ENCODE peak calls at places on chromosomes 3 and 15, in seven cellular contexts. E, J, T, O, S, Z and Q are unnamed samples.

GRCh38 chr15:70098461-70099166 is 897 bp upstream of the TLE3 start:
- DNase-seq in O (peak; percentile 86), T (peak; percentile 53), J (no peak), E (no peak), Z (no peak), S (no peak), Q (peak; percentile 15)

GRCh38 chr3:124780356-124780755 is 50.1 kb downstream of the UMPS start:
- DNase-seq in Z (no peak), S (no peak), E (no peak), O (peak; percentile 86), T (no peak), J (peak; percentile 87), Q (no peak)

GRCh38 chr3:83218383-83219200 is 1457.1 kb upstream of the GBE1 start:
- DNase-seq in O (peak; percentile 72), J (no peak), S (no peak), T (no peak), Z (no peak), E (no peak), Q (no peak)

GRCh38 chr15:88920186-88920891 is 7.2 kb upstream of the MFGE8 start:
- DNase-seq in O (no peak), S (no peak), J (no peak), E (no peak), T (no peak), Z (no peak), Q (no peak)

GRCh38 chr3:4495294-4496110 is 2.4 kb downstream of the ITPR1 start:
- DNase-seq in S (no peak), O (no peak), E (no peak), T (no peak), J (no peak), Z (no peak), Q (no peak)

GRCh38 chr3:70985572-70985971 is 598.0 kb downstream of the FOXP1 start:
- DNase-seq in T (no peak), O (no peak), S (no peak), Z (no peak), E (no peak), J (no peak), Q (no peak)

GRCh38 chr3:187136936-187137335 is 2.4 kb downstream of the RPL39L start:
- DNase-seq in Z (no peak), E (no peak), O (no peak), T (no peak), S (no peak), J (no peak), Q (no peak)

GRCh38 chr3:187025254-187025655 is 94.9 kb downstream of the ST6GAL1 start:
- DNase-seq in J (no peak), Z (peak; percentile 57), O (no peak), T (no peak), S (no peak), E (no peak), Q (peak; percentile 34)

GRCh38 chr15:26294062-26294689 is 431.0 kb upstream of the ATP10A start:
- DNase-seq in T (no peak), S (no peak), O (no peak), Z (no peak), E (no peak), J (peak; percentile 37), Q (no peak)

GRCh38 chr3:52061116-52061910 is 4.9 kb upstream of the DUSP7 start:
- DNase-seq in O (no peak), E (no peak), S (no peak), T (no peak), J (no peak), Z (no peak), Q (no peak)

GRCh38 chr15:60426870-60427528 is 29.2 kb upstream of the ANXA2 start:
- DNase-seq in E (no peak), S (no peak), Z (no peak), T (no peak), O (no peak), J (no peak), Q (no peak)

GRCh38 chr3:179308006-179308405 is 14.8 kb upstream of the ZNF639 start:
- DNase-seq in T (no peak), E (no peak), S (no peak), J (no peak), O (no peak), Z (no peak), Q (no peak)

GRCh38 chr3:16842710-16843270 is 42.0 kb upstream of the PLCL2 start:
- DNase-seq in E (no peak), T (no peak), J (no peak), S (no peak), Z (no peak), O (no peak), Q (no peak)

GRCh38 chr3:156102267-156102912 is 18.0 kb upstream of the KCNAB1 start:
- DNase-seq in J (no peak), O (no peak), Z (no peak), E (no peak), T (no peak), S (no peak), Q (no peak)

GRCh38 chr15:80533934-80534333 is 129.8 kb downstream of the ARNT2 start:
- DNase-seq in T (no peak), J (no peak), O (no peak), S (no peak), Z (no peak), E (no peak), Q (no peak)

GRCh38 chr3:108602249-108602934 is 12.9 kb downstream of the DZIP3 start:
- DNase-seq in T (peak; percentile 57), S (no peak), Z (peak; percentile 12), E (no peak), O (no peak), J (peak; percentile 5), Q (no peak)

GRCh38 chr3:81663114-81663513 is 98.3 kb downstream of the GBE1 start:
- DNase-seq in T (no peak), E (no peak), O (no peak), J (no peak), Z (no peak), S (no peak), Q (no peak)

GRCh38 chr15:77870195-77871065 is 207.1 kb downstream of the TBC1D2B start:
- DNase-seq in T (no peak), J (peak; percentile 69), E (peak; percentile 43), Z (no peak), O (peak; percentile 81), S (peak; percentile 5), Q (no peak)

GRCh38 chr3:61975199-61975598 is 398.2 kb downstream of the FEZF2 start:
- DNase-seq in S (no peak), J (no peak), T (no peak), O (no peak), Z (no peak), E (no peak), Q (no peak)

GRCh38 chr3:78076379-78076778 is 1036.5 kb downstream of the ROBO2 start:
- DNase-seq in O (no peak), J (no peak), T (no peak), S (no peak), E (no peak), Z (no peak), Q (no peak)

GRCh38 chr3:39506863-39507262 is 39.4 kb downstream of the MOBP start:
- DNase-seq in S (no peak), T (no peak), O (no peak), E (no peak), J (no peak), Z (no peak), Q (no peak)

GRCh38 chr3:187748050-187748481 is 2.8 kb upstream of the BCL6 start:
- DNase-seq in J (peak; percentile 92), Z (peak; percentile 91), S (peak; percentile 68), E (peak; percentile 58), O (peak; percentile 96), T (peak; percentile 89), Q (peak; percentile 83)

GRCh38 chr15:79431636-79432344 is at the start of gene MINAR1:
- DNase-seq in O (no peak), S (no peak), T (no peak), Z (no peak), J (no peak), E (peak; percentile 23), Q (no peak)

GRCh38 chr3:123637131-123637530 is 52.3 kb upstream of the HACD2 start:
- DNase-seq in O (no peak), J (no peak), S (no peak), T (no peak), Z (no peak), E (no peak), Q (no peak)

GRCh38 chr15:66429117-66429516 is 42.4 kb downstream of the MAP2K1 start:
- DNase-seq in O (no peak), T (no peak), E (no peak), Z (no peak), S (no peak), J (no peak), Q (no peak)

GRCh38 chr3:10192953-10193691 is 28.4 kb downstream of the IRAK2 start:
- DNase-seq in Z (peak; percentile 45), T (peak; percentile 55), J (no peak), O (no peak), S (no peak), E (peak; percentile 70), Q (peak; percentile 35)

GRCh38 chr3:123379041-123379830 is 69.7 kb downstream of the ADCY5 start:
- DNase-seq in Z (no peak), E (no peak), J (no peak), T (no peak), O (no peak), S (no peak), Q (no peak)

GRCh38 chr15:25886498-25887140 is 23.5 kb upstream of the ATP10A start:
- DNase-seq in J (no peak), T (no peak), O (no peak), E (no peak), S (no peak), Z (no peak), Q (no peak)

GRCh38 chr3:116192464-116192863 is 252.8 kb downstream of the LSAMP start:
- DNase-seq in O (no peak), J (no peak), T (no peak), S (no peak), E (no peak), Z (no peak), Q (no peak)

GRCh38 chr15:33200444-33200843 is 5.9 kb upstream of the FMN1 start:
- DNase-seq in J (no peak), O (no peak), E (no peak), Z (no peak), T (no peak), S (no peak), Q (no peak)